ENCODE peak calls at places on chromosomes 7 and 10, in ten cellular contexts. One of them, this sample, is unnamed.
A peak's percentile ranks its signal among the peaks of the same experiment; 100 is the strongest.

GRCh38 chr7:79454325-79454960 is 976 bp upstream of the MAGI2 start:
- DNase-seq in GM12891: no peak
- DNase-seq in Panc1: no peak
- DNase-seq in endothelial cell of umbilical vein: no peak
- DNase-seq in GM23338: peak; percentile 52
- DNase-seq in HCT116: no peak
- DNase-seq in transverse colon: peak; percentile 8
- DNase-seq in breast epithelium: no peak
- DNase-seq in prostate gland: peak; percentile 26
- DNase-seq in SK-N-MC: no peak
- DNase-seq in this sample: no peak

GRCh38 chr10:36053271-36053670 is 411.2 kb upstream of the FZD8 start:
- DNase-seq in transverse colon: no peak
- DNase-seq in breast epithelium: no peak
- DNase-seq in endothelial cell of umbilical vein: no peak
- DNase-seq in GM23338: no peak
- DNase-seq in Panc1: no peak
- DNase-seq in GM12891: no peak
- DNase-seq in prostate gland: no peak
- DNase-seq in HCT116: no peak
- DNase-seq in SK-N-MC: no peak
- DNase-seq in this sample: no peak

GRCh38 chr7:25216837-25217236 is 11.4 kb downstream of the NPVF start:
- DNase-seq in HCT116: peak; percentile 29
- DNase-seq in GM23338: peak; percentile 72
- DNase-seq in transverse colon: no peak
- DNase-seq in prostate gland: no peak
- DNase-seq in endothelial cell of umbilical vein: peak; percentile 60
- DNase-seq in breast epithelium: no peak
- DNase-seq in Panc1: peak; percentile 35
- DNase-seq in SK-N-MC: peak; percentile 28
- DNase-seq in GM12891: no peak
- DNase-seq in this sample: no peak

GRCh38 chr7:122095642-122096041 is 48.4 kb downstream of the AASS start:
- DNase-seq in endothelial cell of umbilical vein: no peak
- DNase-seq in HCT116: no peak
- DNase-seq in GM23338: no peak
- DNase-seq in SK-N-MC: no peak
- DNase-seq in breast epithelium: no peak
- DNase-seq in Panc1: no peak
- DNase-seq in transverse colon: no peak
- DNase-seq in GM12891: no peak
- DNase-seq in prostate gland: no peak
- DNase-seq in this sample: no peak

GRCh38 chr7:155234950-155235789 is 62.5 kb upstream of the INSIG1 start:
- DNase-seq in GM23338: no peak
- DNase-seq in Panc1: no peak
- DNase-seq in breast epithelium: no peak
- DNase-seq in prostate gland: no peak
- DNase-seq in GM12891: no peak
- DNase-seq in transverse colon: no peak
- DNase-seq in endothelial cell of umbilical vein: no peak
- DNase-seq in SK-N-MC: no peak
- DNase-seq in HCT116: no peak
- DNase-seq in this sample: no peak

GRCh38 chr10:131337656-131338055 is 26.1 kb upstream of the TCERG1L start:
- DNase-seq in HCT116: no peak
- DNase-seq in Panc1: no peak
- DNase-seq in GM12891: no peak
- DNase-seq in SK-N-MC: no peak
- DNase-seq in endothelial cell of umbilical vein: no peak
- DNase-seq in prostate gland: no peak
- DNase-seq in transverse colon: no peak
- DNase-seq in breast epithelium: no peak
- DNase-seq in GM23338: no peak
- DNase-seq in this sample: no peak

GRCh38 chr10:26335574-26336093 is 102.5 kb upstream of the APBB1IP start:
- DNase-seq in breast epithelium: no peak
- DNase-seq in HCT116: no peak
- DNase-seq in endothelial cell of umbilical vein: no peak
- DNase-seq in SK-N-MC: no peak
- DNase-seq in Panc1: no peak
- DNase-seq in GM12891: no peak
- DNase-seq in GM23338: no peak
- DNase-seq in transverse colon: no peak
- DNase-seq in prostate gland: no peak
- DNase-seq in this sample: no peak

GRCh38 chr7:11749629-11750028 is 82.4 kb downstream of the THSD7A start:
- DNase-seq in HCT116: no peak
- DNase-seq in GM12891: no peak
- DNase-seq in SK-N-MC: no peak
- DNase-seq in transverse colon: no peak
- DNase-seq in endothelial cell of umbilical vein: no peak
- DNase-seq in GM23338: no peak
- DNase-seq in prostate gland: no peak
- DNase-seq in breast epithelium: no peak
- DNase-seq in Panc1: no peak
- DNase-seq in this sample: no peak

GRCh38 chr7:37349979-37350590 is 98.6 kb downstream of the ELMO1 start:
- DNase-seq in transverse colon: no peak
- DNase-seq in endothelial cell of umbilical vein: no peak
- DNase-seq in GM23338: no peak
- DNase-seq in HCT116: no peak
- DNase-seq in SK-N-MC: no peak
- DNase-seq in Panc1: no peak
- DNase-seq in breast epithelium: no peak
- DNase-seq in prostate gland: no peak
- DNase-seq in GM12891: no peak
- DNase-seq in this sample: no peak

GRCh38 chr7:37353949-37354660 is 94.6 kb downstream of the ELMO1 start:
- DNase-seq in SK-N-MC: no peak
- DNase-seq in prostate gland: no peak
- DNase-seq in Panc1: no peak
- DNase-seq in transverse colon: no peak
- DNase-seq in GM23338: no peak
- DNase-seq in HCT116: no peak
- DNase-seq in GM12891: no peak
- DNase-seq in breast epithelium: no peak
- DNase-seq in endothelial cell of umbilical vein: no peak
- DNase-seq in this sample: no peak

GRCh38 chr7:37352251-37352650 is 96.4 kb downstream of the ELMO1 start:
- DNase-seq in GM23338: no peak
- DNase-seq in prostate gland: no peak
- DNase-seq in endothelial cell of umbilical vein: no peak
- DNase-seq in Panc1: no peak
- DNase-seq in SK-N-MC: no peak
- DNase-seq in GM12891: no peak
- DNase-seq in HCT116: no peak
- DNase-seq in transverse colon: no peak
- DNase-seq in breast epithelium: no peak
- DNase-seq in this sample: no peak

GRCh38 chr7:37354661-37355131 is 94.0 kb downstream of the ELMO1 start:
- DNase-seq in Panc1: no peak
- DNase-seq in prostate gland: no peak
- DNase-seq in HCT116: no peak
- DNase-seq in GM12891: no peak
- DNase-seq in GM23338: no peak
- DNase-seq in SK-N-MC: no peak
- DNase-seq in breast epithelium: no peak
- DNase-seq in endothelial cell of umbilical vein: peak; percentile 98
- DNase-seq in transverse colon: peak; percentile 35
- DNase-seq in this sample: no peak

DNA sequence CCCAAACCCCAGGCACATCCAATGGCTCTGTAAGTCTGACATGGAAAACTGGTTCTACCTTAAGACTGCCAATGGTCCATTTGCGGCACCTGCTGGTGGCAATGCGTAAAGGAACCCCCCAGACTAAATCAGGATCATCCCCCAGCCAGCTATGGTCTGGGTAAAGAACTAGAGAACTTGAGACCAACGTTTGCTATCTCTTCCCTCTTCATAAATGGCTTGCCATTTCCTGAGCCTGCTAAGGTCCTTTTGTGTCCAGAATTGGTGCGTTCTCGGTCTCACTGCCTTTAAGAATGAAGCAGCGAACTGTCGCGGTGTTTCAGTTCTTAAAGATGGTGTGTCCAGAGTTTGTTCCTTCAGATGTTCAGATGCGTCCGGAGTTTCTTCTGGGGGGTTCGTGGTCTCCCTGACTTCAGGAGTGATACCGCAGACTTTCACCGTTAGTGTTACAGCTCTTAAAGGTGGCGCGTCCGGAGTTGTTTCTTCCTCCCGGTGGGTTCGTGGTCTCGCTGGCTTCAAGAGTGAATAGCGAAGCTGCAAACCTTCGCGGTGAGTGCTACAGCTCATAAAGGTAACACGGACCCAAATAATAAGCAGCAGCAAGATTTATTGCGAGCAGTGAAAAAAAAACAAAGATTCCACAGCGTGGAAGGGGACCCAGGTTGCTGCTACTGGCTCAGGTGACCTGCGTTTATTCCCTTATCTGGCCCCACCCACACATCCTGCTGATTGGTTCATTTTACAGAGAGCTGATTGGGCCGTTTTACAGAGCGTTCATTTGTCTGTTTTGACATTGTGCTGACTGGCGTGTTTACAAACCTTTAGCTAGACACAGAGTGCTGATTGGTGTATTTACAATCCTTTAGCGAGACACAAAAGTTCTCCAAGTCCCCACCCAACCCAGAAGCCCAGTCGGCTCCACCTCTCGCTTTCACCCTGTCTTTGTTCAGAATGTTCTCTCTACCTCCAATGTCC is 95.4 kb downstream of the ELMO1 start:
- DNase-seq in GM23338: peak; percentile 67
- DNase-seq in breast epithelium: no peak
- DNase-seq in HCT116: peak; percentile 15
- DNase-seq in GM12891: no peak
- DNase-seq in SK-N-MC: no peak
- DNase-seq in Panc1: peak; percentile 28
- DNase-seq in endothelial cell of umbilical vein: no peak
- DNase-seq in prostate gland: no peak
- DNase-seq in transverse colon: peak; percentile 41
- DNase-seq in this sample: no peak
- TF ChIP-seq POLR2AphosphoS5 in GM23338: no peak
- TF ChIP-seq POLR2AphosphoS5 in breast epithelium: no peak
- TF ChIP-seq POLR2AphosphoS5 in HCT116: no peak
- TF ChIP-seq POLR2AphosphoS5 in GM12891: peak; percentile 28
- TF ChIP-seq POLR2AphosphoS5 in SK-N-MC: no peak
- TF ChIP-seq POLR2AphosphoS5 in Panc1: no peak
- TF ChIP-seq POLR2AphosphoS5 in endothelial cell of umbilical vein: no peak
- TF ChIP-seq POLR2AphosphoS5 in prostate gland: no peak
- TF ChIP-seq POLR2AphosphoS5 in transverse colon: no peak
- TF ChIP-seq POLR2AphosphoS5 in this sample: no peak

GRCh38 chr10:102475451-102476040 is 24.2 kb upstream of the C10orf95 start:
- DNase-seq in transverse colon: no peak
- DNase-seq in HCT116: no peak
- DNase-seq in GM12891: no peak
- DNase-seq in SK-N-MC: no peak
- DNase-seq in GM23338: no peak
- DNase-seq in prostate gland: no peak
- DNase-seq in breast epithelium: no peak
- DNase-seq in Panc1: no peak
- DNase-seq in endothelial cell of umbilical vein: no peak
- DNase-seq in this sample: no peak
- TF ChIP-seq POLR2AphosphoS5 in transverse colon: no peak
- TF ChIP-seq POLR2AphosphoS5 in HCT116: no peak
- TF ChIP-seq POLR2AphosphoS5 in GM12891: peak; percentile 28
- TF ChIP-seq POLR2AphosphoS5 in SK-N-MC: no peak
- TF ChIP-seq POLR2AphosphoS5 in GM23338: no peak
- TF ChIP-seq POLR2AphosphoS5 in prostate gland: no peak
- TF ChIP-seq POLR2AphosphoS5 in breast epithelium: no peak
- TF ChIP-seq POLR2AphosphoS5 in Panc1: no peak
- TF ChIP-seq POLR2AphosphoS5 in endothelial cell of umbilical vein: no peak
- TF ChIP-seq POLR2AphosphoS5 in this sample: no peak

DNA sequence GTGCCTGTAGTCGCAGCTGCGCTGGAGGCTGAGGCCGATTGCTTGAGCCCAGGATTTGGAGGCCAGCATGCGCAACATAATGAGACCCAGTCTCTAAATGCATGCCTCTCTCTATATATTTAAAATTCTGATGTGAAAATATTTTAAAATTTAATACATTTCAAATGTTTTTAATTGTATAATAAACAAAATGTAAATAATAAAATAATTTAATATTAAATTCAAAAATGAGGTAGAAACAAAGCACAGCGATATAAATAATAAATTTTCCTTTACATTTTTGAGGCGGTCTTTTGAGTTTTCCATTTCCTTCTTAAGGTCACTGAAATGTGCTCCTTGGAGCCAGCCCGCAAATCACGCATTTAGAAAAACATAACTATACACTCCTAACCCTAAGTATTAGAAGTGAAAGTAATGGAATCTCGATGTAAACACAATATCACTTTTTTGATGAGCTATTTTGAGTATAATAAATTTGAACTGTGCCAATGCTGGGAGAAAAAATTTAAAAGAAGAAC is 523 bp upstream of the CDK1 start:
- DNase-seq in prostate gland: no peak
- DNase-seq in HCT116: no peak
- DNase-seq in GM23338: no peak
- DNase-seq in endothelial cell of umbilical vein: no peak
- DNase-seq in breast epithelium: no peak
- DNase-seq in transverse colon: no peak
- DNase-seq in SK-N-MC: no peak
- DNase-seq in Panc1: no peak
- DNase-seq in GM12891: no peak
- DNase-seq in this sample: no peak
- TF ChIP-seq POLR2AphosphoS5 in prostate gland: no peak
- TF ChIP-seq POLR2AphosphoS5 in HCT116: no peak
- TF ChIP-seq POLR2AphosphoS5 in GM23338: no peak
- TF ChIP-seq POLR2AphosphoS5 in endothelial cell of umbilical vein: no peak
- TF ChIP-seq POLR2AphosphoS5 in breast epithelium: no peak
- TF ChIP-seq POLR2AphosphoS5 in transverse colon: no peak
- TF ChIP-seq POLR2AphosphoS5 in SK-N-MC: no peak
- TF ChIP-seq POLR2AphosphoS5 in Panc1: no peak
- TF ChIP-seq POLR2AphosphoS5 in GM12891: no peak
- TF ChIP-seq POLR2AphosphoS5 in this sample: no peak

DNA sequence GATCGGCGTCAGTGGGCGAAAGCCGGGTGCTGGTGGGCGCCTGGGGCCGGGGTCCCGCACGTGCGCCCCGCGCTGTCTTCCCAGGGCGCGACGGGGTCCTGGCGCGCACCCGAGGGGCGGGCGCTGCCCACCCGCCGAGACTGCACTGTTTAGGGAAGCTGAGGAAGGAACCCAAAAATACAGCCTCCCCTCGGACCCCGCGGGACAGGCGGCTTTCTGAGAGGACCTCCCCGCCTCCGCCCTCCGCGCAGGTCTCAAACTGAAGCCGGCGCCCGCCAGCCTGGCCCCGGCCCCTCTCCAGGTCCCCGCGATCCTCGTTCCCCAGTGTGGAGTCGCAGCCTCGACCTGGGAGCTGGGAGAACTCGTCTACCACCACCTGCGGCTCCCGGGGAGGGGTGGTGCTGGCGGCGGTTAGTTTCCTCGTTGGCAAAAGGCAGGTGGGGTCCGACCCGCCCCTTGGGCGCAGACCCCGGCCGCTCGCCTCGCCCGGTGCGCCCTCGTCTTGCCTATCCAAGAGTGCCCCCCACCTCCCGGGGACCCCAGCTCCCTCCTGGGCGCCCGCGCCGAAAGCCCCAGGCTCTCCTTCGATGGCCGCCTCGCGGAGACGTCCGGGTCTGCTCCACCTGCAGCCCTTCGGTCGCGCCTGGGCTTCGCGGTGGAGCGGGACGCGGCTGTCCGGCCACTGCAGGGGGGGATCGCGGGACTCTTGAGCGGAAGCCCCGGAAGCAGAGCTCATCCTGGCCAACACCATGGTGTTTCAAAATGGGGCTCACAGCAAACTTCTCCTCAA is 1.1 kb downstream of the EGFR start:
- DNase-seq in endothelial cell of umbilical vein: no peak
- DNase-seq in Panc1: no peak
- DNase-seq in HCT116: no peak
- DNase-seq in GM23338: peak; percentile 55
- DNase-seq in breast epithelium: no peak
- DNase-seq in prostate gland: peak; percentile 33
- DNase-seq in SK-N-MC: no peak
- DNase-seq in transverse colon: peak; percentile 46
- DNase-seq in GM12891: peak; percentile 20
- DNase-seq in this sample: no peak
- TF ChIP-seq POLR2AphosphoS5 in endothelial cell of umbilical vein: no peak
- TF ChIP-seq POLR2AphosphoS5 in Panc1: no peak
- TF ChIP-seq POLR2AphosphoS5 in HCT116: no peak
- TF ChIP-seq POLR2AphosphoS5 in GM23338: no peak
- TF ChIP-seq POLR2AphosphoS5 in breast epithelium: no peak
- TF ChIP-seq POLR2AphosphoS5 in prostate gland: no peak
- TF ChIP-seq POLR2AphosphoS5 in SK-N-MC: no peak
- TF ChIP-seq POLR2AphosphoS5 in transverse colon: no peak
- TF ChIP-seq POLR2AphosphoS5 in GM12891: no peak
- TF ChIP-seq POLR2AphosphoS5 in this sample: no peak

This sample was measured in GM12892.